ENCODE peak calls at places on chromosomes 13 and 19, in seven cellular contexts. Z is OCI-LY7, K is GM23338, G is GM23248, P is hepatocyte, X is HCT116, C is MM.1S. S is an unnamed sample.

GRCh38 chr13:91153372-91153771 is 194.1 kb upstream of the MIR17HG start:
- DNase-seq in P (no peak), C (no peak), K (no peak), X (no peak), Z (no peak), G (no peak), S (no peak)

GRCh38 chr19:42420055-42420544 is 7.1 kb downstream of the LIPE start:
- DNase-seq in X (peak; percentile 50), Z (peak; percentile 86), P (peak; percentile 62), K (peak; percentile 84), G (peak; percentile 67), C (peak; percentile 87), S (no peak)

GRCh38 chr19:45824041-45824471 is 8.9 kb upstream of the RSPH6A start:
- DNase-seq in K (no peak), X (no peak), Z (no peak), G (no peak), C (no peak), P (no peak), S (peak; percentile 35)

GRCh38 chr19:8363803-8364771 is at the start of gene ANGPTL4:
- DNase-seq in X (peak; percentile 63), K (peak; percentile 84), C (no peak), Z (no peak), G (peak; percentile 81), P (peak; percentile 75), S (no peak)

GRCh38 chr13:85236431-85236830 is 562.8 kb downstream of the SLITRK6 start:
- DNase-seq in K (no peak), P (no peak), Z (no peak), G (no peak), X (no peak), C (no peak), S (peak; percentile 3)

GRCh38 chr13:67880916-67881315 is 650.8 kb upstream of the PCDH9 start:
- DNase-seq in P (no peak), G (no peak), X (no peak), Z (no peak), K (no peak), C (no peak), S (no peak)

GRCh38 chr13:43195551-43195950 is 172.2 kb downstream of the DNAJC15 start:
- DNase-seq in K (peak; percentile 43), Z (no peak), P (no peak), G (no peak), C (no peak), X (no peak), S (no peak)

GRCh38 chr13:108858676-108859075 is 229.3 kb downstream of the MYO16 start:
- DNase-seq in Z (no peak), X (no peak), C (no peak), K (no peak), G (no peak), P (no peak), S (no peak)

GRCh38 chr19:1384085-1384462 is 367 bp downstream of the NDUFS7 start:
- DNase-seq in X (no peak), C (no peak), G (peak; percentile 17), P (no peak), K (no peak), Z (no peak), S (no peak)

GRCh38 chr19:47152205-47152604 is 21.6 kb downstream of the SAE1 start:
- DNase-seq in X (no peak), K (no peak), Z (no peak), P (no peak), G (no peak), C (no peak), S (peak; percentile 92)

GRCh38 chr13:101049166-101049850 is 367.0 kb downstream of the NALCN start:
- DNase-seq in K (no peak), C (no peak), P (no peak), X (no peak), G (peak; percentile 42), Z (no peak), S (no peak)

GRCh38 chr19:48962029-48962848 is 2.9 kb upstream of the FTL start:
- DNase-seq in Z (peak; percentile 83), P (peak; percentile 88), X (no peak), K (peak; percentile 59), C (peak; percentile 59), G (peak; percentile 59), S (peak; percentile 86)

GRCh38 chr19:19488041-19488874 is 27.1 kb downstream of the TSSK6 start:
- DNase-seq in C (no peak), X (no peak), G (peak; percentile 16), Z (no peak), K (peak; percentile 45), P (peak; percentile 44), S (no peak)

GRCh38 chr13:44231786-44232516 is 141.7 kb upstream of the SERP2 start:
- DNase-seq in P (peak; percentile 90), G (peak; percentile 95), Z (no peak), K (peak; percentile 77), X (peak; percentile 97), C (no peak), S (peak; percentile 98)

GRCh38 chr19:15448014-15448777 is 1.6 kb downstream of the WIZ start:
- DNase-seq in P (no peak), G (no peak), C (no peak), Z (no peak), X (no peak), K (no peak), S (no peak)

GRCh38 chr13:26653310-26653709 is 95.8 kb downstream of the WASF3 start:
- DNase-seq in G (peak; percentile 78), C (no peak), K (no peak), P (no peak), X (no peak), Z (no peak), S (no peak)

GRCh38 chr13:99828114-99828513 is 143.5 kb downstream of the ZIC5 start:
- DNase-seq in K (no peak), P (no peak), X (no peak), Z (no peak), C (no peak), G (no peak), S (no peak)

GRCh38 chr13:62320129-62320724 is 904.6 kb upstream of the PCDH20 start:
- DNase-seq in C (peak; percentile 54), P (peak; percentile 48), K (peak; percentile 63), G (peak; percentile 36), X (peak; percentile 46), Z (peak; percentile 76), S (no peak)

GRCh38 chr13:97327521-97328221 is 105.5 kb downstream of the MBNL2 start:
- DNase-seq in X (no peak), C (no peak), G (no peak), K (no peak), P (no peak), Z (no peak), S (no peak)

GRCh38 chr19:50409347-50409746 is 9.4 kb upstream of the SPIB start:
- DNase-seq in K (no peak), G (no peak), C (no peak), X (no peak), Z (no peak), P (no peak), S (no peak)

GRCh38 chr19:32976223-32976805 is 4.3 kb downstream of the FAAP24 start:
- DNase-seq in X (peak; percentile 47), K (peak; percentile 85), C (peak; percentile 73), P (peak; percentile 81), G (peak; percentile 67), Z (peak; percentile 64), S (peak; percentile 51)

GRCh38 chr13:101945435-101945834 is 456.4 kb downstream of the FGF14 start:
- DNase-seq in X (no peak), G (no peak), K (peak; percentile 56), Z (no peak), C (no peak), P (no peak), S (no peak)

GRCh38 chr13:113408562-113408961 is 44.6 kb upstream of the GRTP1 start:
- DNase-seq in X (no peak), P (no peak), K (no peak), Z (no peak), G (no peak), C (no peak), S (no peak)

GRCh38 chr13:107392205-107392604 is 823.1 kb downstream of the LIG4 start:
- DNase-seq in P (no peak), K (no peak), G (no peak), Z (no peak), C (no peak), X (no peak), S (no peak)
- H3K9me2 ChIP-seq in P (no peaks in the 10 kb centered on the region), K (peaks cover 12% of the 10 kb centered on the region), G (no peaks in the 10 kb centered on the region), Z (no peaks in the 10 kb centered on the region), C (no peaks in the 10 kb centered on the region), X (no peaks in the 10 kb centered on the region), S (no peaks in the 10 kb centered on the region)

GRCh38 chr19:58209577-58209976 is 19.1 kb upstream of the ZNF544 start:
- DNase-seq in G (no peak), C (no peak), Z (no peak), X (no peak), K (no peak), P (no peak), S (peak; percentile 32)

GRCh38 chr19:58217069-58217481 is 11.6 kb upstream of the ZNF544 start:
- DNase-seq in G (no peak), P (no peak), X (no peak), Z (no peak), C (no peak), K (peak; percentile 70), S (no peak)

GRCh38 chr19:58217607-58218391 is 10.9 kb upstream of the ZNF544 start:
- DNase-seq in Z (no peak), G (no peak), C (no peak), X (no peak), P (no peak), K (no peak), S (no peak)

GRCh38 chr19:58212336-58213074 is 16.2 kb upstream of the ZNF544 start:
- DNase-seq in C (no peak), Z (no peak), G (peak; percentile 10), P (no peak), K (no peak), X (no peak), S (no peak)

DNA sequence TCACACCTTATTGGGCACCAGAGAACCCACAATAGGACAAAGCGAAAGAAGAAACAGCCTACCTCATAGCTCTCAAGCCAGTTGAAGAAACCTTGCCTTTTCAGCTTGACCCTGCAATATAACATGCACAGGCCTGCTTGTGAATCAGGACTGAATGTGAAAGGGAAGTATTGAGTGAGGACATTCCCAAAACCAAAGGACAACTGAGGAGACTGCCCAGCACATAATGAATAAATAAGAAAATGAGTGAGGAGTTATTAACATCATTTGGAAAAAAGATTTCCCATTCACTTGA is 15.7 kb upstream of the ZNF544 start:
- DNase-seq in X (no peak), G (no peak), C (no peak), K (no peak), Z (no peak), P (no peak), S (no peak)
- H3K4me3 ChIP-seq in X (no peak overlapping the region), G (no peak overlapping the region), C (no peak overlapping the region), K (no peak overlapping the region), Z (no peak overlapping the region), P (no peak overlapping the region), S (peak overlapping the region; percentile 5)

DNA sequence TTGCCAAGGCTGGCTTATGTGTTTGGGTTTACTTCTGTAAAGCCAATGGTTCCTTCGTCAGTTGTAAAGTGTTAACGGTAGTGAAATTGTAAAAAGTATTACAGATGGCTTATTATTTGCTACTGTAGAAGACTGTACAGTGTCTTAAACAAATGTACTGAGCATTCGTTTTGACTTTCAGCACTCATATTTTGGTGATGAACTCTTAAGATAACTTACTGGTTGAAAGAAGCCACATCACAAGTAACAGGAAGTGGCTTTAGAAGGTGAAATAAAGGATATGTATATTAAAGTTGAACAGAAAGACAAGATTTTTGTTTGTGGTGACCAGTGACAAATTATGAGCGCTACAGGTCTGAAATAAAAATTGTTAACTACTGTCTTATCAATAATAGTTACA is 64.2 kb downstream of the URI1 start:
- DNase-seq in G (no peak), K (no peak), Z (no peak), P (no peak), X (no peak), C (no peak), S (no peak)
- H3K9me2 ChIP-seq in G (no peaks in the 10 kb centered on the region), K (no peaks in the 10 kb centered on the region), Z (no peaks in the 10 kb centered on the region), P (no peaks in the 10 kb centered on the region), X (no peaks in the 10 kb centered on the region), C (no peaks in the 10 kb centered on the region), S (no peaks in the 10 kb centered on the region)

GRCh38 chr13:64993514-64994164 is 2236.5 kb downstream of the PCDH9 start:
- DNase-seq in G (no peak), Z (peak; percentile 25), P (no peak), K (no peak), C (peak; percentile 42), X (no peak), S (no peak)
- H3K4me3 ChIP-seq in G (peak overlapping the region; percentile 30), Z (no peak overlapping the region), P (no peak overlapping the region), K (no peak overlapping the region), C (no peak overlapping the region), X (no peak overlapping the region), S (no peak overlapping the region)